ENCODE peak calls at places on chromosome 10, in ten cellular contexts. T is IMR-90; L is neural progenitor cell; D is right lobe of liver; S is CD8-positive, alpha-beta memory T cell; J is PC-3; M is iPS DF 6.9; Y is body of pancreas; W is CD4-positive, alpha-beta memory T cell; Z is neuronal stem cell. U is an unnamed sample. For H3K4me1, the result is how much of the 10 kb centered on the place peaks cover.

GRCh38 chr10:5559642-5560141 is 34.9 kb downstream of the CALML3 start:
- DNase-seq in J (peak), M (no peak), D (peak), W (no peak), Z (no peak), T (peak), S (no peak), L (no peak), Y (no peak), U (no peak)

GRCh38 chr10:68406815-68407585 is at the start of gene RUFY2:
- DNase-seq in S (peak), T (peak), J (peak), Z (peak), M (peak), L (peak), Y (peak), W (peak), D (peak), U (peak)

GRCh38 chr10:22317121-22317370 is 858 bp downstream of the COMMD3 start:
- DNase-seq in Z (no peak), L (no peak), D (no peak), Y (no peak), W (no peak), S (no peak), T (no peak), M (no peak), J (no peak), U (no peak)

GRCh38 chr10:95531041-95531809 is 29.9 kb downstream of the SORBS1 start:
- DNase-seq in S (no peak), T (no peak), M (no peak), Y (no peak), L (no peak), J (no peak), D (no peak), Z (no peak), W (no peak), U (no peak)

GRCh38 chr10:110411047-110411410 is 86.7 kb upstream of the DUSP5 start:
- DNase-seq in S (no peak), Y (peak), T (peak), L (no peak), Z (no peak), M (no peak), W (no peak), J (peak), D (no peak), U (no peak)

GRCh38 chr10:100033766-100034418 is 24.1 kb upstream of the DNMBP start:
- DNase-seq in W (no peak), Y (no peak), M (no peak), S (no peak), D (no peak), L (no peak), T (no peak), Z (no peak), J (no peak), U (no peak)

GRCh38 chr10:115814542-115814941 is 458.5 kb downstream of the GFRA1 start:
- DNase-seq in L (no peak), S (no peak), Z (no peak), D (peak), J (no peak), T (no peak), M (no peak), W (no peak), Y (no peak), U (no peak)

GRCh38 chr10:89478085-89478738 is 57.2 kb downstream of the SLC16A12 start:
- DNase-seq in D (no peak), T (no peak), J (no peak), M (peak), S (no peak), Z (no peak), Y (no peak), W (no peak), L (peak), U (no peak)

GRCh38 chr10:4790045-4790444 is 36.0 kb upstream of the AKR1E2 start:
- DNase-seq in S (no peak), J (no peak), W (no peak), Z (no peak), Y (no peak), D (no peak), M (no peak), T (no peak), L (no peak), U (no peak)

GRCh38 chr10:114474989-114475388 is 70.7 kb upstream of the AFAP1L2 start:
- DNase-seq in W (no peak), J (no peak), D (no peak), S (no peak), L (no peak), Y (no peak), M (no peak), Z (no peak), T (no peak), U (no peak)

GRCh38 chr10:31099664-31100063 is 68.0 kb upstream of the ZNF438 start:
- DNase-seq in W (no peak), T (peak), S (no peak), D (no peak), M (no peak), L (no peak), J (peak), Z (no peak), Y (peak), U (peak)

GRCh38 chr10:110488124-110488681 is 9.5 kb upstream of the DUSP5 start:
- DNase-seq in Z (no peak), T (peak), W (no peak), Y (no peak), M (no peak), L (no peak), D (no peak), S (no peak), J (peak), U (no peak)

GRCh38 chr10:56012146-56012545 is 348.9 kb downstream of the ZWINT start:
- DNase-seq in J (no peak), Z (no peak), Y (no peak), D (no peak), M (no peak), L (no peak), T (no peak), S (no peak), W (no peak), U (no peak)

DNA sequence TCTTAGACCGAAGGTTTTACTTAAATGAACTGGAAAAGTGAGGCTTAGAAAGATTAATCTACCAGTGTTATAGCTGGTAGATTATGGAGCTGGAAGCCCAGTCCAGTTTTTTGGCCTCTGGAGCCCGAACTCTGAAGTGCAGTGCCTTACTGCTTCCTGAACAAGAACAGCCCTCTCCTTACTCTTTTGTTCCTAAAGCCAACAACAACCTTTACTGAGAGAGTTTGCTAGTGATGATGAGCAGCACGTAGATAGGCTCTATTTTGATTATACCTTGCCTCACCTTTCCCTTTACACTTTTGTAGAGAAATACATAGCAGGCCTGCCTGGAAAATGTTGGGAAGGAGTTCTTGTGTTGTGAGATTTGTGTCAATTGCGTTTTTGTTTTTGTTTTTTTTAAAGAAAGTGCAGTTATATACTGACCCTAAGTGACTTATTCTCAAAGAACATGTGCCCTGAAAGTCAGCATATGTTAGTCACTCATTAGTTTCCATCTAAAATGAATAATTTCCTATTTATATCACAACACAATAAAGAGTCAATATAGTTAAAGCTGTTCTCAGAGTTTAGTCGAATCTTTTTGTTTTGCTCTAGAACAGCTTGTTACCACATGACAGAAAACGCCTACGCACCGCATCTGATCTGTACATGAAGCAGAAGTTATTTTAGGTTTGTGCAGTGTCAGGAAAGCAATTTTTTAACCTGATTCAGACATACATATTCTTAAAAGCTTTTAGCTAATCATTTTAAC is 33.0 kb downstream of the PLEKHA1 start:
- DNase-seq in M (no peak), Z (no peak), Y (no peak), W (peak), T (no peak), J (no peak), D (no peak), S (peak), L (no peak), U (no peak)
- H3K4me1 ChIP-seq in M (under half), Z (under half), Y (under half), W (half or more), T (under half), J (under half), D (under half), S (under half), L (under half), U (under half)

DNA sequence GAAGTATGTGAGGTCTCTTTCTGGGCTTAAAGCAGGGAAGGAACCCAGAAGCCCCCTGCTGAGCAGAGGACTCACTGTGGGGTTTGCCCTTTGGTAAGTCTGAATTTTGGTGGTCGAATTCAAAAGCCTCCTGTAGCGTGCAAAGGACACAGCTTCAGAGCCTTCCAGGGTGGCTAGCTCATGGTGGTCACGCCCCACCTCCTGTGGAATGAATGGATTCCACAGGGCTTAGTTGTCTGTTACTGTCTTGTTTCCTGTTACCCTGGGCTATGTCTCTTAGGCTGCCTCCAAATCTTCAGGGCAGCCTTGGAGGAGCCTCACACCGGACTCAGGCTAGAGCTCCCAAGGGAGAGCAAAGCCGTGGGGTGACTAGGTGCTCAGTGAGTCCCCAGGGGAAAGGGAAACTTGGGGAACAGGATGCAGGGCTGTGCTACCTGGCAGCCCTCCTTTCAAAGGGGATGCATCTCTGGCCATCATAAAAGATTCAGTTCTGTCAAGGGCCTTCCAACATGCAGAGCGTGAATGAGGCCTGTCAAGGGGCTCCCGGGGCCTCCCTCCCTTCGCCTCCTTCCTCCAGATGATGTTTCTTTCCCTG is 211.7 kb downstream of the CCSER2 start:
- DNase-seq in S (no peak), M (no peak), L (no peak), Z (no peak), W (no peak), T (peak), Y (no peak), D (no peak), J (peak), U (no peak)
- H3K4me3 ChIP-seq in S (no peak), M (no peak), L (no peak), Z (no peak), W (no peak), T (no peak), Y (no peak), D (no peak), J (peak), U (no peak)

GRCh38 chr10:133196221-133196920 is 33.6 kb upstream of the UTF1 start:
- DNase-seq in L (no peak), D (no peak), J (no peak), T (no peak), Z (no peak), Y (no peak), M (no peak), W (no peak), S (no peak), U (no peak)

GRCh38 chr10:133195611-133196010 is 34.4 kb upstream of the UTF1 start:
- DNase-seq in D (no peak), M (no peak), W (no peak), L (no peak), S (no peak), Y (no peak), T (no peak), Z (no peak), J (no peak), U (no peak)

GRCh38 chr10:133197786-133198185 is 32.2 kb upstream of the UTF1 start:
- DNase-seq in D (no peak), T (no peak), L (no peak), W (no peak), S (no peak), J (no peak), Y (no peak), M (no peak), Z (no peak), U (no peak)

GRCh38 chr10:133196936-133197758 is 32.9 kb upstream of the UTF1 start:
- DNase-seq in S (no peak), D (no peak), Y (no peak), W (no peak), M (no peak), L (no peak), J (no peak), T (no peak), Z (no peak), U (no peak)

GRCh38 chr10:133195096-133195495 is 34.9 kb upstream of the UTF1 start:
- DNase-seq in J (no peak), T (no peak), M (no peak), S (no peak), Z (no peak), Y (no peak), W (no peak), L (no peak), D (no peak), U (no peak)
- H3K4me1 ChIP-seq in J (under half), T (under half), M (under half), S (under half), Z (under half), Y (under half), W (under half), L (under half), D (under half), U (under half)

GRCh38 chr10:8063128-8063908 is 8.8 kb downstream of the GATA3 start:
- DNase-seq in M (no peak), J (no peak), S (no peak), W (no peak), T (no peak), Y (no peak), Z (no peak), L (peak), D (no peak), U (no peak)
- H3K4me3 ChIP-seq in M (no peak), J (no peak), S (no peak), W (no peak), T (no peak), Y (no peak), Z (no peak), L (peak), D (no peak), U (no peak)

GRCh38 chr10:13949844-13950542 is 363.2 kb downstream of the PRPF18 start:
- DNase-seq in D (no peak), J (peak), W (no peak), Z (no peak), T (peak), Y (no peak), M (no peak), L (no peak), S (no peak), U (no peak)
- H3K4me1 ChIP-seq in D (under half), J (under half), W (under half), Z (under half), T (under half), Y (under half), M (under half), L (under half), S (under half), U (under half)

GRCh38 chr10:27747096-27747451 is 1.5 kb upstream of the MKX start:
- DNase-seq in J (no peak), T (peak), D (no peak), Z (no peak), M (no peak), Y (no peak), L (peak), S (no peak), W (peak), U (no peak)
- H3K4me3 ChIP-seq in J (no peak), T (no peak), D (no peak), Z (no peak), M (no peak), Y (no peak), L (peak), S (no peak), W (no peak), U (no peak)

GRCh38 chr10:112988839-112989406 is 38.9 kb downstream of the TCF7L2 start:
- DNase-seq in L (no peak), W (no peak), T (no peak), J (no peak), Z (no peak), D (no peak), Y (no peak), S (no peak), M (peak), U (no peak)

GRCh38 chr10:112986791-112987190 is 36.7 kb downstream of the TCF7L2 start:
- DNase-seq in S (no peak), L (no peak), T (no peak), D (no peak), Z (no peak), W (no peak), Y (no peak), J (no peak), M (no peak), U (no peak)

GRCh38 chr10:112983444-112984056 is 33.5 kb downstream of the TCF7L2 start:
- DNase-seq in L (no peak), D (no peak), Z (no peak), J (no peak), M (no peak), T (no peak), Y (no peak), S (no peak), W (no peak), U (no peak)

GRCh38 chr10:112984756-112985155 is 34.7 kb downstream of the TCF7L2 start:
- DNase-seq in Z (no peak), S (no peak), Y (no peak), J (no peak), W (no peak), M (no peak), L (no peak), T (no peak), D (no peak), U (no peak)

GRCh38 chr10:112985701-112986510 is 35.9 kb downstream of the TCF7L2 start:
- DNase-seq in T (peak), W (no peak), D (no peak), L (no peak), J (no peak), M (no peak), Z (no peak), S (no peak), Y (peak), U (no peak)
- H3K4me1 ChIP-seq in T (under half), W (under half), D (under half), L (under half), J (under half), M (under half), Z (under half), S (under half), Y (under half), U (under half)

U was measured in colonic mucosa.